ENCODE peak calls at places on chromosomes 4 and X, in nine cellular contexts. O is cardiac fibroblast; R is fibroblast of the conjunctiva; V is activated CD4-positive, alpha-beta T cell treated with anti-CD3 and anti-CD28 coated beads, Interleukin-2, amount 50 U/mL, for 48 hours; T is nucleus accumbens; P is COR-L47; Z is HCT116; D is T-helper 2 cell; J is GM19239. X is an unnamed sample.

GRCh38 chr4:147351083-147351787 is 129.7 kb upstream of the EDNRA start:
- DNase-seq in O (peak), R (no peak), V (no peak), T (no peak), P (no peak), Z (no peak), D (no peak), J (no peak), X (no peak)

GRCh38 chr4:42786350-42787070 is 106.0 kb upstream of the GRXCR1 start:
- DNase-seq in O (no peak), R (no peak), V (no peak), T (no peak), P (peak), Z (no peak), D (no peak), J (no peak), X (no peak)

GRCh38 chr4:26713563-26714145 is 129.8 kb downstream of the TBC1D19 start:
- DNase-seq in O (no peak), R (no peak), V (no peak), T (no peak), P (no peak), Z (no peak), D (no peak), J (no peak), X (no peak)

GRCh38 chrX:39576081-39576701 is 521.6 kb downstream of the BCOR start:
- DNase-seq in O (no peak), R (no peak), V (no peak), T (peak), P (peak), Z (no peak), D (no peak), J (no peak), X (no peak)

GRCh38 chr4:52984469-52984868 is 122.4 kb downstream of the RASL11B start:
- DNase-seq in O (peak), R (no peak), V (no peak), T (no peak), P (no peak), Z (no peak), D (no peak), J (no peak), X (no peak)

GRCh38 chr4:77917601-77918000 is 55.0 kb downstream of the MRPL1 start:
- DNase-seq in O (no peak), R (no peak), V (no peak), T (no peak), P (no peak), Z (no peak), D (no peak), J (no peak), X (no peak)

GRCh38 chr4:175070444-175070843 is 152.3 kb downstream of the ADAM29 start:
- DNase-seq in O (no peak), R (no peak), V (no peak), T (no peak), P (no peak), Z (no peak), D (no peak), J (no peak), X (no peak)

GRCh38 chr4:16227462-16227868 is 1.2 kb upstream of the TAPT1 start:
- DNase-seq in O (peak), R (peak), V (peak), T (no peak), P (no peak), Z (no peak), D (no peak), J (no peak), X (no peak)

GRCh38 chrX:150715180-150715579 is 22.0 kb downstream of the MTMR1 start:
- DNase-seq in O (peak), R (no peak), V (no peak), T (no peak), P (no peak), Z (no peak), D (no peak), J (no peak), X (no peak)

GRCh38 chr4:136505020-136505419 is 1027.3 kb downstream of the PCDH18 start:
- DNase-seq in O (peak), R (no peak), V (no peak), T (no peak), P (peak), Z (no peak), D (no peak), J (no peak), X (no peak)

X was measured in GM12892.